ENCODE peak calls at places on chromosomes 1 and 21, in four cellular contexts. Y, V, H and N are unnamed samples. For H3K27me3, the result is how much of the 10 kb centered on the place peaks cover.

GRCh38 chr21:38365521-38365920 is 108.7 kb downstream of the KCNJ15 start:
- DNase-seq in Y (no peak), V (peak), H (no peak), N (no peak)

GRCh38 chr1:45003741-45004140 is 7.4 kb downstream of the HECTD3 start:
- DNase-seq in Y (no peak), V (no peak), H (no peak), N (no peak)

GRCh38 chr1:58211857-58212256 is 334.7 kb downstream of the OMA1 start:
- DNase-seq in Y (peak), V (no peak), H (no peak), N (no peak)

GRCh38 chr1:175078629-175079028 is 11.0 kb downstream of the TNN start:
- DNase-seq in Y (no peak), V (no peak), H (no peak), N (no peak)

GRCh38 chr1:178017517-178017916 is 47.7 kb upstream of the SEC16B start:
- DNase-seq in Y (no peak), V (no peak), H (no peak), N (no peak)

GRCh38 chr1:33661791-33662190 is 189.3 kb downstream of the ZSCAN20 start:
- DNase-seq in Y (no peak), V (no peak), H (no peak), N (no peak)

GRCh38 chr1:2504224-2504948 is 22.0 kb downstream of the PANK4 start:
- DNase-seq in Y (no peak), V (no peak), H (no peak), N (no peak)

GRCh38 chr1:3672231-3672970 is 20.1 kb downstream of the TP73 start:
- DNase-seq in Y (no peak), V (no peak), H (no peak), N (no peak)

GRCh38 chr1:202164271-202165037 is 4.1 kb upstream of the PTPN7 start:
- DNase-seq in Y (no peak), V (no peak), H (no peak), N (no peak)

GRCh38 chr21:31554511-31555022 is 104.9 kb upstream of the SOD1 start:
- DNase-seq in Y (peak), V (no peak), H (no peak), N (no peak)

GRCh38 chr1:42420145-42420544 is 35.7 kb downstream of the ZMYND12 start:
- DNase-seq in Y (no peak), V (no peak), H (no peak), N (no peak)

GRCh38 chr1:207062058-207062457 is 9.0 kb downstream of the PFKFB2 start:
- DNase-seq in Y (no peak), V (no peak), H (no peak), N (no peak)

GRCh38 chr21:40923361-40923760 is 76.4 kb upstream of the DSCAM start:
- DNase-seq in Y (no peak), V (no peak), H (no peak), N (peak)

GRCh38 chr1:159341736-159342135 is 39.6 kb downstream of the FCER1A start:
- DNase-seq in Y (no peak), V (no peak), H (no peak), N (no peak)

GRCh38 chr1:23719162-23719820 is 24.0 kb upstream of the ELOA start:
- DNase-seq in Y (no peak), V (no peak), H (peak), N (no peak)

GRCh38 chr1:997728-998050 is 2.2 kb downstream of the HES4 start:
- DNase-seq in Y (peak), V (no peak), H (no peak), N (no peak)
- H3K27me3 ChIP-seq in Y (under half), V (under half), H (half or more), N (under half)

DNA sequence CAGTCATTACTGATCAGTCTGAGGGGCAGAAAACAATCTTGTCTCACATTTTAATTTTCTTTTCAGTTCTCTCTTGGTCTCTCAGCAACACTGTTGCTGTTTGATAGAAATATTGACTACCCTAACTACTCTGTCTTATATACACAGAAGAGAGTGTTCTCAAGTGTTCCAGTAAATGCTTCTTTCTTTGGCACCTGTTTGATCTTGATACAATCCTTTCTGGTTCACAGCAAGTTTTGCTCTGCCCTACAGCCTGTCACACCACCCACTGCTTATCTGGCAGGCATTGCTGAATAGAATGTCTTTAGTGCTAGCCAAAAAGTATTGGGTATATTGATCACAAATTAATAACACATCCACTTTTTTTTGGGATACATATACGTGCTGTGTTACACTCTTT is 75.7 kb upstream of the WLS start:
- DNase-seq in Y (no peak), V (no peak), H (no peak), N (no peak)
- H3K27ac ChIP-seq in Y (no peak), V (no peak), H (no peak), N (no peak)

GRCh38 chr1:63792152-63792551 is 18.3 kb downstream of the ROR1 start:
- DNase-seq in Y (no peak), V (no peak), H (no peak), N (no peak)

GRCh38 chr1:63787875-63788274 is 14.1 kb downstream of the ROR1 start:
- DNase-seq in Y (no peak), V (no peak), H (peak), N (peak)

GRCh38 chr1:63793741-63794240 is 20.0 kb downstream of the ROR1 start:
- DNase-seq in Y (no peak), V (no peak), H (no peak), N (no peak)

GRCh38 chr1:63789856-63790605 is 16.2 kb downstream of the ROR1 start:
- DNase-seq in Y (no peak), V (no peak), H (no peak), N (no peak)

GRCh38 chr1:63790989-63791388 is 17.2 kb downstream of the ROR1 start:
- DNase-seq in Y (no peak), V (no peak), H (no peak), N (no peak)
- H3K27me3 ChIP-seq in Y (under half), V (under half), H (under half), N (under half)

DNA sequence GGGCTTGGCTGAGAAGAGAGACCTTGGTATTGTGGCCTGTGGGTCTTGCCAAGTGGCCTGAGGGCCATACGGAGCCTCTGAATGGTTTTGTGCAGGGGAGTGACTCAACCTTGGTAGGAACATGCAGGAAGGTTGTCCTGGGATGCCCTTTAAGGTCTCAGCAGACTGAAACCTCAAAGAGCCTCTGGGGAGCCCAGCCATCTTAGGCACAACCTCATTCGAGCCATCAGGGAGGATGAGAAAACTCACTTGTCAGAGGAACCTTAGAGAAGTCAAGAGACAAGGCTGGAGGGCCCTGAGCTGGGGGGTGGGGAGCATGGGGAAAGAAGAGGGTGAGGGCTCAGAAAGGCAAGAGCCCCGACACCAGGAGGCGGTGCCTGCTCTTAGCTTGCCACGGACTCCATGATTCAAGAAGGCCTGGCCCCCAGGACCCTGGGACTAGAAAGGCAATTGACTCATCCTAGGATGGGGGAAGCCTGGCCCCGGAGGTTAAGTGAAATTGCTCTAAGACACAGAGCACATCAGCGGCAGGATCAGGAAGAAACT is 13.0 kb downstream of the IFI6 start:
- DNase-seq in Y (peak), V (no peak), H (peak), N (no peak)
- H3K27ac ChIP-seq in Y (no peak), V (peak), H (peak), N (peak)